ENCODE peak calls at places on chromosomes 12 and 14, in six cellular contexts. V, B, Y, M, L and J are unnamed samples.

GRCh38 chr14:33617154-33617553 is 333.7 kb downstream of the EGLN3 start:
- DNase-seq in B (no peak), Y (no peak), V (no peak), M (peak), L (peak), J (no peak)

GRCh38 chr12:124629799-124630198 is 62.4 kb upstream of the NCOR2 start:
- DNase-seq in V (no peak), B (no peak), M (no peak), L (peak), Y (no peak), J (no peak)

GRCh38 chr12:52865090-52865944 is 16.5 kb upstream of the KRT78 start:
- DNase-seq in V (peak), M (peak), Y (peak), B (peak), L (peak), J (peak)

GRCh38 chr14:46490150-46490769 is 161.3 kb downstream of the RPL10L start:
- DNase-seq in L (no peak), Y (no peak), M (no peak), V (no peak), B (peak), J (peak)

GRCh38 chr12:49907352-49907751 is 3.7 kb upstream of the FAIM2 start:
- DNase-seq in M (no peak), L (no peak), V (no peak), B (no peak), Y (no peak), J (no peak)

GRCh38 chr12:56358836-56359532 is 923 bp downstream of the STAT2 start:
- DNase-seq in V (no peak), Y (no peak), B (peak), M (peak), L (peak), J (no peak)

GRCh38 chr12:4908694-4909396 is 860 bp upstream of the KCNA1 start:
- DNase-seq in Y (no peak), M (peak), L (peak), V (no peak), B (peak), J (peak)

GRCh38 chr14:99718811-99719192 is 34.7 kb downstream of the CYP46A1 start:
- DNase-seq in L (no peak), M (no peak), B (peak), V (no peak), Y (no peak), J (peak)

GRCh38 chr14:23513466-23514008 is 38.0 kb downstream of the ZFHX2 start:
- DNase-seq in Y (no peak), V (no peak), M (no peak), L (no peak), B (no peak), J (no peak)

GRCh38 chr14:23321572-23322547 is 603 bp downstream of the PABPN1 start:
- DNase-seq in M (peak), V (peak), B (peak), L (no peak), Y (peak), J (peak)

GRCh38 chr14:96745500-96746051 is 51.6 kb upstream of the VRK1 start:
- DNase-seq in M (no peak), V (no peak), B (no peak), L (no peak), Y (no peak), J (no peak)

GRCh38 chr12:3293013-3293412 is 198.0 kb upstream of the PRMT8 start:
- DNase-seq in B (no peak), L (no peak), Y (no peak), V (no peak), M (no peak), J (no peak)

GRCh38 chr12:51533799-51534198 is 57.2 kb upstream of the SCN8A start:
- DNase-seq in V (no peak), B (no peak), Y (no peak), M (peak), L (no peak), J (no peak)

GRCh38 chr14:64889352-64889751 is 9.6 kb upstream of the SPTB start:
- DNase-seq in M (no peak), L (no peak), B (no peak), V (no peak), Y (no peak), J (no peak)

GRCh38 chr14:64891173-64891838 is 11.6 kb upstream of the SPTB start:
- DNase-seq in B (no peak), V (no peak), L (no peak), Y (no peak), M (no peak), J (no peak)

DNA sequence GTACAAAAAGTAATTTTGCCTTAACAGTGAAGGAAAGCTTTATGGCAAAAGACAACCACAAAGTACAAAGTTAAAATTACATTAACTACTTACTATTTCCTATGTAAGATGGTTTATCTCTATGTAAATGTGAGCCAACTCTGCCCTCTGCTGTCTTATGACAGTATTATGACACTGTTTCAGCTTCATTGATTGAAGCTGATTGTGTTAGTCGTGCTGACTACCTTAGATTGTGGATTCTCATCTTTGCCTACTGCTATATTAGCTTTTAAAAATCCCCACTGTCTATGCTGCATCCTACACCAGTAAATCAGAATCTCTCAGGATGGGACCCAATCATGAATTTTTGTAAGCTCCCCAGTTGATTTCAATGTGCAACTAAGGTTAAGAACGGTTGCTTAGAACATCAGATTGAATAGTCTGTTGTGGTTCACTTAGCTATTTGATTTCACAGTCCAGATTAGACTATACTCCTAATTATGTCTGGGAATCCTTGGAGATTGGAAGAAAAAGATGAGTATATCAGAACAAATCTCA is 12.2 kb upstream of the SPTB start:
- DNase-seq in Y (no peak), M (peak), B (peak), L (peak), V (no peak), J (peak)
- TF ChIP-seq CTCF in Y (peak), M (peak), B (peak), L (peak), V (peak), J (peak)

GRCh38 chr14:93137864-93138263 is 22.1 kb upstream of the ITPK1 start:
- DNase-seq in L (no peak), B (no peak), V (peak), Y (peak), M (no peak), J (no peak)
- TF ChIP-seq CTCF in L (no peak), B (no peak), V (peak), Y (peak), M (no peak), J (no peak)

GRCh38 chr12:44812062-44812461 is 64.1 kb downstream of the NELL2 start:
- DNase-seq in L (no peak), Y (no peak), M (peak), V (no peak), B (peak), J (no peak)
- TF ChIP-seq CTCF in L (no peak), Y (no peak), M (no peak), V (no peak), B (peak), J (peak)

DNA sequence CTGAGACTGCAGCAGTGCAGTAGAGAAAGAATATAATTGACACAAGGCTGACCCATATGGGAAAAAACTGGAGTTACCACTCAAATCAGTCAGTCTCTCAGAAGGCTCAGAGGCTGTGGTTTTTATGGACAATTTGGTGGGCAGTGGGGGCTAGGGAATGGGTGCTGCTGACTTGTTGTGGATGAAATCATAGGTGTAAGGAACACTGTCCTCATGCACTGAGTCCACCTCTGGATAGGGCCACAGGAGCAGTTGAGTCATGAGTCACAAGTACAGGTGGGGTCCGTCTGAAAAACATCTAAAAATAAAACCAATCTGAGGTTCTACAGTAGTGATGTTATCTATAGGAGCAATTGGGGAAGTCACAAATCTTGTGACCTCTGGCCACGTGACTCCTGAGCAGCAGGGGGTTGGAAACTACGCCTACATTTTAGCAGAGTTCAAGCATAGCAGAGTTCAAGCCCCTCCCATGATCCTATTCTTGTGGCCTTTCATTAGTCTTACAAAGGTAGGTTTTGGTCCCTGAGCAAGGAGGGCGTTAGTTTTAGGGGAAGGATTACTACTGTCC is 18.1 kb upstream of the SGPP1 start:
- DNase-seq in B (peak), Y (no peak), L (no peak), V (no peak), M (no peak), J (no peak)
- TF ChIP-seq CTCF in B (no peak), Y (no peak), L (no peak), V (no peak), M (no peak), J (no peak)